ENCODE peak calls at places on chromosomes 7 and 10, in nine cellular contexts. One of them, this sample, is unnamed.

GRCh38 chr10:30178565-30178964 is 119.2 kb upstream of the JCAD start:
- DNase-seq in heart right ventricle: no peak
- DNase-seq in gastrocnemius medialis: no peak
- DNase-seq in CD8-positive, alpha-beta memory T cell: no peak
- DNase-seq in suprapubic skin: no peak
- DNase-seq in pancreas: no peak
- DNase-seq in left ventricle myocardium inferior: no peak
- DNase-seq in Panc1: no peak
- DNase-seq in uterus: no peak
- DNase-seq in this sample: no peak

GRCh38 chr10:16741540-16741939 is 75.7 kb downstream of the RSU1 start:
- DNase-seq in heart right ventricle: no peak
- DNase-seq in gastrocnemius medialis: no peak
- DNase-seq in CD8-positive, alpha-beta memory T cell: no peak
- DNase-seq in suprapubic skin: no peak
- DNase-seq in pancreas: no peak
- DNase-seq in left ventricle myocardium inferior: no peak
- DNase-seq in Panc1: no peak
- DNase-seq in uterus: no peak
- DNase-seq in this sample: no peak

GRCh38 chr7:142440219-142441073 is 182.6 kb upstream of the PRSS58 start:
- DNase-seq in heart right ventricle: no peak
- DNase-seq in gastrocnemius medialis: no peak
- DNase-seq in CD8-positive, alpha-beta memory T cell: no peak
- DNase-seq in suprapubic skin: no peak
- DNase-seq in pancreas: no peak
- DNase-seq in left ventricle myocardium inferior: no peak
- DNase-seq in Panc1: peak; percentile 52
- DNase-seq in uterus: no peak
- DNase-seq in this sample: no peak

GRCh38 chr10:117004627-117005453 is at the start of gene SHTN1:
- DNase-seq in heart right ventricle: peak; percentile 63
- DNase-seq in gastrocnemius medialis: peak; percentile 3
- DNase-seq in CD8-positive, alpha-beta memory T cell: no peak
- DNase-seq in suprapubic skin: peak; percentile 84
- DNase-seq in pancreas: peak; percentile 97
- DNase-seq in left ventricle myocardium inferior: peak; percentile 63
- DNase-seq in Panc1: peak; percentile 51
- DNase-seq in uterus: peak; percentile 58
- DNase-seq in this sample: peak; percentile 94

GRCh38 chr7:121385056-121385799 is 10.9 kb downstream of the FAM3C start:
- DNase-seq in heart right ventricle: no peak
- DNase-seq in gastrocnemius medialis: no peak
- DNase-seq in CD8-positive, alpha-beta memory T cell: no peak
- DNase-seq in suprapubic skin: no peak
- DNase-seq in pancreas: no peak
- DNase-seq in left ventricle myocardium inferior: no peak
- DNase-seq in Panc1: no peak
- DNase-seq in uterus: no peak
- DNase-seq in this sample: no peak

GRCh38 chr7:76231583-76231982 is 29.9 kb downstream of the SRRM3 start:
- DNase-seq in heart right ventricle: no peak
- DNase-seq in gastrocnemius medialis: no peak
- DNase-seq in CD8-positive, alpha-beta memory T cell: no peak
- DNase-seq in suprapubic skin: no peak
- DNase-seq in pancreas: no peak
- DNase-seq in left ventricle myocardium inferior: no peak
- DNase-seq in Panc1: no peak
- DNase-seq in uterus: no peak
- DNase-seq in this sample: no peak

GRCh38 chr10:118444016-118444415 is 101.9 kb upstream of the FAM204A start:
- DNase-seq in heart right ventricle: no peak
- DNase-seq in gastrocnemius medialis: no peak
- DNase-seq in CD8-positive, alpha-beta memory T cell: no peak
- DNase-seq in suprapubic skin: no peak
- DNase-seq in pancreas: no peak
- DNase-seq in left ventricle myocardium inferior: no peak
- DNase-seq in Panc1: no peak
- DNase-seq in uterus: no peak
- DNase-seq in this sample: no peak

GRCh38 chr7:149422914-149423285 is 38.0 kb downstream of the ZNF777 start:
- DNase-seq in heart right ventricle: peak; percentile 43
- DNase-seq in gastrocnemius medialis: no peak
- DNase-seq in CD8-positive, alpha-beta memory T cell: no peak
- DNase-seq in suprapubic skin: no peak
- DNase-seq in pancreas: peak; percentile 38
- DNase-seq in left ventricle myocardium inferior: peak; percentile 40
- DNase-seq in Panc1: no peak
- DNase-seq in uterus: no peak
- DNase-seq in this sample: peak; percentile 90

GRCh38 chr7:110693348-110693747 is 397.6 kb upstream of the LRRN3 start:
- DNase-seq in heart right ventricle: no peak
- DNase-seq in gastrocnemius medialis: no peak
- DNase-seq in CD8-positive, alpha-beta memory T cell: no peak
- DNase-seq in suprapubic skin: no peak
- DNase-seq in pancreas: no peak
- DNase-seq in left ventricle myocardium inferior: no peak
- DNase-seq in Panc1: no peak
- DNase-seq in uterus: no peak
- DNase-seq in this sample: no peak

GRCh38 chr10:34758447-34758996 is 56.6 kb downstream of the PARD3 start:
- DNase-seq in heart right ventricle: no peak
- DNase-seq in gastrocnemius medialis: no peak
- DNase-seq in CD8-positive, alpha-beta memory T cell: no peak
- DNase-seq in suprapubic skin: no peak
- DNase-seq in pancreas: no peak
- DNase-seq in left ventricle myocardium inferior: no peak
- DNase-seq in Panc1: peak; percentile 74
- DNase-seq in uterus: no peak
- DNase-seq in this sample: no peak

GRCh38 chr7:84247591-84247990 is 53.0 kb upstream of the SEMA3A start:
- DNase-seq in heart right ventricle: no peak
- DNase-seq in gastrocnemius medialis: no peak
- DNase-seq in CD8-positive, alpha-beta memory T cell: no peak
- DNase-seq in suprapubic skin: no peak
- DNase-seq in pancreas: no peak
- DNase-seq in left ventricle myocardium inferior: no peak
- DNase-seq in Panc1: no peak
- DNase-seq in uterus: no peak
- DNase-seq in this sample: no peak

GRCh38 chr10:108450280-108450679 is 1285.8 kb upstream of the SORCS1 start:
- DNase-seq in heart right ventricle: no peak
- DNase-seq in gastrocnemius medialis: no peak
- DNase-seq in CD8-positive, alpha-beta memory T cell: no peak
- DNase-seq in suprapubic skin: no peak
- DNase-seq in pancreas: no peak
- DNase-seq in left ventricle myocardium inferior: no peak
- DNase-seq in Panc1: no peak
- DNase-seq in uterus: no peak
- DNase-seq in this sample: no peak

GRCh38 chr7:132373879-132374278 is 202.4 kb downstream of the PLXNA4 start:
- DNase-seq in heart right ventricle: no peak
- DNase-seq in gastrocnemius medialis: no peak
- DNase-seq in CD8-positive, alpha-beta memory T cell: no peak
- DNase-seq in suprapubic skin: no peak
- DNase-seq in pancreas: no peak
- DNase-seq in left ventricle myocardium inferior: no peak
- DNase-seq in Panc1: no peak
- DNase-seq in uterus: no peak
- DNase-seq in this sample: no peak

GRCh38 chr7:91182819-91183405 is 81.3 kb upstream of the FZD1 start:
- DNase-seq in heart right ventricle: no peak
- DNase-seq in gastrocnemius medialis: no peak
- DNase-seq in CD8-positive, alpha-beta memory T cell: no peak
- DNase-seq in suprapubic skin: no peak
- DNase-seq in pancreas: no peak
- DNase-seq in left ventricle myocardium inferior: no peak
- DNase-seq in Panc1: no peak
- DNase-seq in uterus: no peak
- DNase-seq in this sample: no peak

GRCh38 chr7:70695804-70696104 is 436.2 kb upstream of the GALNT17 start:
- DNase-seq in heart right ventricle: no peak
- DNase-seq in gastrocnemius medialis: no peak
- DNase-seq in CD8-positive, alpha-beta memory T cell: no peak
- DNase-seq in suprapubic skin: no peak
- DNase-seq in pancreas: no peak
- DNase-seq in left ventricle myocardium inferior: no peak
- DNase-seq in Panc1: no peak
- DNase-seq in uterus: no peak
- DNase-seq in this sample: no peak

GRCh38 chr7:70694357-70694908 is 437.5 kb upstream of the GALNT17 start:
- DNase-seq in heart right ventricle: peak; percentile 37
- DNase-seq in gastrocnemius medialis: no peak
- DNase-seq in CD8-positive, alpha-beta memory T cell: peak; percentile 52
- DNase-seq in suprapubic skin: no peak
- DNase-seq in pancreas: peak; percentile 36
- DNase-seq in left ventricle myocardium inferior: peak; percentile 42
- DNase-seq in Panc1: no peak
- DNase-seq in uterus: peak; percentile 24
- DNase-seq in this sample: no peak

GRCh38 chr7:70693300-70693689 is 438.6 kb upstream of the GALNT17 start:
- DNase-seq in heart right ventricle: no peak
- DNase-seq in gastrocnemius medialis: no peak
- DNase-seq in CD8-positive, alpha-beta memory T cell: no peak
- DNase-seq in suprapubic skin: no peak
- DNase-seq in pancreas: no peak
- DNase-seq in left ventricle myocardium inferior: no peak
- DNase-seq in Panc1: no peak
- DNase-seq in uterus: no peak
- DNase-seq in this sample: peak; percentile 61

GRCh38 chr7:70694909-70695803 is 436.8 kb upstream of the GALNT17 start:
- DNase-seq in heart right ventricle: peak; percentile 29
- DNase-seq in gastrocnemius medialis: no peak
- DNase-seq in CD8-positive, alpha-beta memory T cell: no peak
- DNase-seq in suprapubic skin: peak; percentile 68
- DNase-seq in pancreas: peak; percentile 34
- DNase-seq in left ventricle myocardium inferior: no peak
- DNase-seq in Panc1: no peak
- DNase-seq in uterus: no peak
- DNase-seq in this sample: no peak

GRCh38 chr7:70693690-70694356 is 438.1 kb upstream of the GALNT17 start:
- DNase-seq in heart right ventricle: peak; percentile 80
- DNase-seq in gastrocnemius medialis: peak; percentile 62
- DNase-seq in CD8-positive, alpha-beta memory T cell: peak; percentile 83
- DNase-seq in suprapubic skin: peak; percentile 83
- DNase-seq in pancreas: peak; percentile 66
- DNase-seq in left ventricle myocardium inferior: peak; percentile 83
- DNase-seq in Panc1: no peak
- DNase-seq in uterus: peak; percentile 27
- DNase-seq in this sample: peak; percentile 72
- H3K27ac ChIP-seq in heart right ventricle: peak overlapping the region; percentile 71
- H3K27ac ChIP-seq in gastrocnemius medialis: peak overlapping the region; percentile 93
- H3K27ac ChIP-seq in CD8-positive, alpha-beta memory T cell: no peak overlapping the region
- H3K27ac ChIP-seq in suprapubic skin: peak overlapping the region; percentile 92
- H3K27ac ChIP-seq in pancreas: peak overlapping the region; percentile 63
- H3K27ac ChIP-seq in left ventricle myocardium inferior: peak overlapping the region; percentile 77
- H3K27ac ChIP-seq in Panc1: no peak overlapping the region
- H3K27ac ChIP-seq in uterus: peak overlapping the region; percentile 53
- H3K27ac ChIP-seq in this sample: peak overlapping the region; percentile 74

GRCh38 chr10:13709931-13710690 is 123.3 kb downstream of the PRPF18 start:
- DNase-seq in heart right ventricle: peak; percentile 41
- DNase-seq in gastrocnemius medialis: no peak
- DNase-seq in CD8-positive, alpha-beta memory T cell: no peak
- DNase-seq in suprapubic skin: no peak
- DNase-seq in pancreas: no peak
- DNase-seq in left ventricle myocardium inferior: peak; percentile 34
- DNase-seq in Panc1: no peak
- DNase-seq in uterus: no peak
- DNase-seq in this sample: no peak
- H3K4me1 ChIP-seq in heart right ventricle: peaks cover 77% of the 10 kb centered on the region
- H3K4me1 ChIP-seq in gastrocnemius medialis: peaks cover 29% of the 10 kb centered on the region
- H3K4me1 ChIP-seq in CD8-positive, alpha-beta memory T cell: peaks cover 12% of the 10 kb centered on the region
- H3K4me1 ChIP-seq in suprapubic skin: peaks cover 46% of the 10 kb centered on the region
- H3K4me1 ChIP-seq in pancreas: no peaks in the 10 kb centered on the region
- H3K4me1 ChIP-seq in left ventricle myocardium inferior: peaks cover 81% of the 10 kb centered on the region
- H3K4me1 ChIP-seq in Panc1: peaks cover 12% of the 10 kb centered on the region
- H3K4me1 ChIP-seq in uterus: no peaks in the 10 kb centered on the region
- H3K4me1 ChIP-seq in this sample: peaks cover 43% of the 10 kb centered on the region

GRCh38 chr10:4399571-4399970 is 426.4 kb upstream of the AKR1E2 start:
- DNase-seq in heart right ventricle: no peak
- DNase-seq in gastrocnemius medialis: no peak
- DNase-seq in CD8-positive, alpha-beta memory T cell: no peak
- DNase-seq in suprapubic skin: no peak
- DNase-seq in pancreas: no peak
- DNase-seq in left ventricle myocardium inferior: no peak
- DNase-seq in Panc1: no peak
- DNase-seq in uterus: no peak
- DNase-seq in this sample: no peak
- H3K27ac ChIP-seq in heart right ventricle: no peak overlapping the region
- H3K27ac ChIP-seq in gastrocnemius medialis: no peak overlapping the region
- H3K27ac ChIP-seq in CD8-positive, alpha-beta memory T cell: no peak overlapping the region
- H3K27ac ChIP-seq in suprapubic skin: no peak overlapping the region
- H3K27ac ChIP-seq in pancreas: no peak overlapping the region
- H3K27ac ChIP-seq in left ventricle myocardium inferior: no peak overlapping the region
- H3K27ac ChIP-seq in Panc1: peak overlapping the region; percentile 34
- H3K27ac ChIP-seq in uterus: no peak overlapping the region
- H3K27ac ChIP-seq in this sample: no peak overlapping the region

GRCh38 chr10:24208661-24209420 is at the start of gene KIAA1217:
- DNase-seq in heart right ventricle: peak; percentile 61
- DNase-seq in gastrocnemius medialis: peak; percentile 74
- DNase-seq in CD8-positive, alpha-beta memory T cell: no peak
- DNase-seq in suprapubic skin: no peak
- DNase-seq in pancreas: peak; percentile 69
- DNase-seq in left ventricle myocardium inferior: peak; percentile 65
- DNase-seq in Panc1: no peak
- DNase-seq in uterus: peak; percentile 33
- DNase-seq in this sample: peak; percentile 81

GRCh38 chr10:24206926-24207701 is 1.8 kb upstream of the KIAA1217 start:
- DNase-seq in heart right ventricle: no peak
- DNase-seq in gastrocnemius medialis: no peak
- DNase-seq in CD8-positive, alpha-beta memory T cell: no peak
- DNase-seq in suprapubic skin: no peak
- DNase-seq in pancreas: no peak
- DNase-seq in left ventricle myocardium inferior: no peak
- DNase-seq in Panc1: no peak
- DNase-seq in uterus: no peak
- DNase-seq in this sample: no peak

GRCh38 chr10:24207781-24208611 is 942 bp upstream of the KIAA1217 start:
- DNase-seq in heart right ventricle: no peak
- DNase-seq in gastrocnemius medialis: no peak
- DNase-seq in CD8-positive, alpha-beta memory T cell: no peak
- DNase-seq in suprapubic skin: no peak
- DNase-seq in pancreas: peak; percentile 42
- DNase-seq in left ventricle myocardium inferior: peak; percentile 35
- DNase-seq in Panc1: no peak
- DNase-seq in uterus: peak; percentile 34
- DNase-seq in this sample: no peak

GRCh38 chr10:24205846-24206245 is 3.1 kb upstream of the KIAA1217 start:
- DNase-seq in heart right ventricle: no peak
- DNase-seq in gastrocnemius medialis: no peak
- DNase-seq in CD8-positive, alpha-beta memory T cell: no peak
- DNase-seq in suprapubic skin: no peak
- DNase-seq in pancreas: no peak
- DNase-seq in left ventricle myocardium inferior: no peak
- DNase-seq in Panc1: no peak
- DNase-seq in uterus: no peak
- DNase-seq in this sample: no peak

DNA sequence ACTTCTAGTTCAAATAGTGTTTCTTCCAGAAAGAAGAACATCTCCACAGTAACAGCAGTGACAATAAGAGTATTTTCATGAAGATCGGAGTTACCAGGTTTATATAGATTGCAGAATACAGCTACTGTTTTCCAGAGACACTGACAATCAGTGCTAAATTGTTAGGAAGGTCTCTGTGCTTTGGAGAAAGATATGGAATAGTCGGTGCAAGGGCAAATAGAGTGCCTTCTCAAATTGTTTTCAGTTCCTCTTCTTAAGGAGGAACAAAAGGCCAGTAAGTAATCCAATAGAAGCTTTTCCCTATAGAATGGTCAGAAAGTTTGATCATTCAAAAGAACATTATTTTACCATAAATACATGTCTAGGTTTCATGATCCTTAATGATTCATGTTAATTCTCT is 2.6 kb upstream of the KIAA1217 start:
- DNase-seq in heart right ventricle: no peak
- DNase-seq in gastrocnemius medialis: no peak
- DNase-seq in CD8-positive, alpha-beta memory T cell: no peak
- DNase-seq in suprapubic skin: no peak
- DNase-seq in pancreas: no peak
- DNase-seq in left ventricle myocardium inferior: no peak
- DNase-seq in Panc1: no peak
- DNase-seq in uterus: no peak
- DNase-seq in this sample: no peak
- H3K4me1 ChIP-seq in heart right ventricle: peaks cover 34% of the 10 kb centered on the region
- H3K4me1 ChIP-seq in gastrocnemius medialis: peaks cover 49% of the 10 kb centered on the region
- H3K4me1 ChIP-seq in CD8-positive, alpha-beta memory T cell: no peaks in the 10 kb centered on the region
- H3K4me1 ChIP-seq in suprapubic skin: peaks cover 31% of the 10 kb centered on the region
- H3K4me1 ChIP-seq in pancreas: peaks cover 6% of the 10 kb centered on the region
- H3K4me1 ChIP-seq in left ventricle myocardium inferior: peaks cover 70% of the 10 kb centered on the region
- H3K4me1 ChIP-seq in Panc1: peaks cover 13% of the 10 kb centered on the region
- H3K4me1 ChIP-seq in uterus: no peaks in the 10 kb centered on the region
- H3K4me1 ChIP-seq in this sample: peaks cover 19% of the 10 kb centered on the region

This sample was measured in left lung.